ENCODE peak calls at places on chromosome 9, in seven cellular contexts. H, S, R, E, O, V and M are unnamed samples.
A peak's percentile ranks its signal among the peaks of the same experiment; 100 is the strongest.

GRCh38 chr9:124022201-124023121 is 10.9 kb downstream of the LHX2 start:
- DNase-seq in H (no peak), S (no peak), R (no peak), E (no peak), O (no peak), V (no peak), M (no peak)

GRCh38 chr9:93642961-93643360 is 66.6 kb downstream of the PHF2 start:
- DNase-seq in H (no peak), S (no peak), R (no peak), E (peak; percentile 28), O (no peak), V (no peak), M (peak; percentile 46)

GRCh38 chr9:36995927-36996471 is 38.1 kb downstream of the PAX5 start:
- DNase-seq in H (peak; percentile 61), S (no peak), R (peak; percentile 32), E (peak; percentile 86), O (peak; percentile 25), V (peak; percentile 39), M (peak; percentile 11)

GRCh38 chr9:17571825-17572224 is 7.0 kb upstream of the SH3GL2 start:
- DNase-seq in H (no peak), S (no peak), R (no peak), E (no peak), O (no peak), V (no peak), M (no peak)

GRCh38 chr9:92660266-92660665 is 9.7 kb downstream of the IPPK start:
- DNase-seq in H (no peak), S (no peak), R (no peak), E (no peak), O (peak; percentile 51), V (no peak), M (no peak)

GRCh38 chr9:128159073-128159783 is 837 bp upstream of the BBLN start:
- DNase-seq in H (peak; percentile 55), S (no peak), R (no peak), E (peak; percentile 59), O (no peak), V (no peak), M (no peak)

GRCh38 chr9:134497283-134497860 is 144.2 kb upstream of the COL5A1 start:
- DNase-seq in H (no peak), S (no peak), R (no peak), E (peak; percentile 54), O (no peak), V (no peak), M (no peak)

GRCh38 chr9:99628843-99629242 is 192.8 kb upstream of the NR4A3 start:
- DNase-seq in H (no peak), S (no peak), R (no peak), E (no peak), O (no peak), V (no peak), M (no peak)

GRCh38 chr9:137251490-137252268 is 593 bp downstream of the STPG3 start:
- DNase-seq in H (no peak), S (no peak), R (no peak), E (no peak), O (no peak), V (no peak), M (no peak)

GRCh38 chr9:95313010-95313498 is 4.5 kb downstream of the FANCC start:
- DNase-seq in H (peak; percentile 86), S (peak; percentile 43), R (peak; percentile 63), E (peak; percentile 71), O (peak; percentile 71), V (peak; percentile 91), M (no peak)

GRCh38 chr9:127921592-127922120 is 4.8 kb upstream of the ST6GALNAC4 start:
- DNase-seq in H (peak; percentile 77), S (peak; percentile 79), R (no peak), E (peak; percentile 78), O (peak; percentile 79), V (no peak), M (no peak)

GRCh38 chr9:133674091-133674490 is 37.9 kb downstream of the DBH start:
- DNase-seq in H (no peak), S (peak; percentile 3), R (no peak), E (no peak), O (no peak), V (no peak), M (no peak)

GRCh38 chr9:69470186-69470977 is 145.4 kb downstream of the ENTREP1 start:
- DNase-seq in H (peak; percentile 90), S (no peak), R (no peak), E (no peak), O (no peak), V (no peak), M (no peak)

GRCh38 chr9:107158321-107158720 is 124.8 kb upstream of the RAD23B start:
- DNase-seq in H (no peak), S (no peak), R (peak; percentile 13), E (no peak), O (peak; percentile 55), V (no peak), M (no peak)

GRCh38 chr9:113907282-113907681 is 31.2 kb downstream of the ZNF618 start:
- DNase-seq in H (no peak), S (no peak), R (no peak), E (no peak), O (no peak), V (no peak), M (no peak)

GRCh38 chr9:113602126-113603119 is 138.9 kb downstream of the RGS3 start:
- DNase-seq in H (peak; percentile 87), S (peak; percentile 90), R (peak; percentile 18), E (peak; percentile 98), O (no peak), V (peak; percentile 84), M (no peak)

GRCh38 chr9:123739387-123739786 is 190.5 kb downstream of the DENND1A start:
- DNase-seq in H (no peak), S (no peak), R (no peak), E (no peak), O (no peak), V (no peak), M (no peak)

GRCh38 chr9:113530022-113530635 is 66.6 kb downstream of the RGS3 start:
- DNase-seq in H (no peak), S (no peak), R (no peak), E (no peak), O (no peak), V (no peak), M (no peak)

GRCh38 chr9:131302244-131303075 is 12.9 kb downstream of the PLPP7 start:
- DNase-seq in H (no peak), S (peak; percentile 69), R (no peak), E (no peak), O (no peak), V (peak; percentile 22), M (no peak)

GRCh38 chr9:110668528-110669167 is at the start of gene MUSK:
- DNase-seq in H (no peak), S (no peak), R (no peak), E (no peak), O (no peak), V (no peak), M (no peak)